ENCODE peak calls at places on chromosomes 1 and 21, in four cellular contexts. X is HEK293T, W is GM23248, Y is RWPE1. F is an unnamed sample.

GRCh38 chr1:40901886-40902633 is 39.9 kb upstream of the CITED4 start:
- DNase-seq in X (no peak), W (peak; percentile 85), Y (peak; percentile 72), F (peak; percentile 95)

GRCh38 chr21:29185172-29185571 is 54.7 kb downstream of the MAP3K7CL start:
- DNase-seq in X (no peak), W (peak; percentile 18), Y (no peak), F (no peak)

GRCh38 chr1:201356701-201357100 is 20.8 kb downstream of the TNNT2 start:
- DNase-seq in X (no peak), W (no peak), Y (no peak), F (no peak)

GRCh38 chr21:25733859-25734653 is 648 bp downstream of the ATP5PF start:
- DNase-seq in X (peak; percentile 26), W (peak; percentile 75), Y (no peak), F (no peak)

GRCh38 chr1:32390904-32391480 is 3.2 kb downstream of the BSDC1 start:
- DNase-seq in X (no peak), W (no peak), Y (no peak), F (no peak)

GRCh38 chr1:44512313-44512885 is 107.3 kb downstream of the RNF220 start:
- DNase-seq in X (no peak), W (no peak), Y (no peak), F (no peak)

GRCh38 chr21:36288651-36289243 is 31.2 kb upstream of the MORC3 start:
- DNase-seq in X (no peak), W (no peak), Y (no peak), F (no peak)

GRCh38 chr1:225750420-225750819 is 27.2 kb upstream of the SRP9 start:
- DNase-seq in X (no peak), W (no peak), Y (no peak), F (no peak)

GRCh38 chr1:102970496-102971078 is 137.7 kb downstream of the COL11A1 start:
- DNase-seq in X (peak; percentile 42), W (peak; percentile 81), Y (peak; percentile 41), F (peak; percentile 62)

GRCh38 chr1:78490861-78491310 is at the start of gene PTGFR:
- DNase-seq in X (peak; percentile 51), W (peak; percentile 73), Y (peak; percentile 39), F (no peak)

GRCh38 chr1:216670118-216670870 is 52.9 kb downstream of the ESRRG start:
- DNase-seq in X (peak; percentile 25), W (peak; percentile 17), Y (peak; percentile 12), F (no peak)

GRCh38 chr1:247487057-247487456 is 29.2 kb upstream of the OR2B11 start:
- DNase-seq in X (peak; percentile 34), W (peak; percentile 66), Y (peak; percentile 50), F (no peak)

GRCh38 chr1:214101246-214101645 is 113.5 kb downstream of the PROX1 start:
- DNase-seq in X (no peak), W (no peak), Y (no peak), F (no peak)

GRCh38 chr1:43590389-43590788 is 59.6 kb upstream of the KDM4A start:
- DNase-seq in X (peak; percentile 23), W (no peak), Y (no peak), F (peak; percentile 25)

GRCh38 chr1:113545210-113545609 is 154.9 kb downstream of the MAGI3 start:
- DNase-seq in X (no peak), W (no peak), Y (peak; percentile 42), F (no peak)

F was measured in PC-9.